ENCODE peak calls at places on chromosomes 7 and 10, in ten cellular contexts. V is AG09319; K is activated CD4-positive, alpha-beta T cell treated with anti-CD3 and anti-CD28 coated beads, Interleukin-2, amount 10 ng/mL, durations not matched to agents 7 days and 5 days; P is ovary; L is AG08395; B is stromal cell of bone marrow; R is activated CD4-positive, CD25-positive, alpha-beta regulatory T cell treated with anti-CD3 and anti-CD28 coated beads, Interleukin-2, amount 50 U/mL, for 16 hours; G is RPMI8226; E is activated CD8-positive, alpha-beta memory T cell treated with anti-CD3 and anti-CD28 coated beads for 4 hours; D is MM.1S. A is an unnamed sample.

GRCh38 chr10:74857586-74857985 is 31.2 kb downstream of the KAT6B start:
- DNase-seq in V (no peak), K (no peak), P (no peak), L (no peak), B (no peak), R (no peak), G (no peak), E (no peak), D (no peak), A (no peak)

GRCh38 chr7:3244241-3244814 is 56.7 kb upstream of the SDK1 start:
- DNase-seq in V (peak), K (no peak), P (no peak), L (no peak), B (no peak), R (no peak), G (no peak), E (no peak), D (no peak), A (no peak)

GRCh38 chr7:149147072-149147729 is at the start of gene ZNF398:
- DNase-seq in V (peak), K (peak), P (peak), L (peak), B (no peak), R (peak), G (peak), E (peak), D (peak), A (peak)

GRCh38 chr10:96532523-96532922 is 18.8 kb upstream of the TLL2 start:
- DNase-seq in V (no peak), K (no peak), P (no peak), L (no peak), B (no peak), R (no peak), G (no peak), E (no peak), D (no peak), A (no peak)

GRCh38 chr7:149790146-149790548 is 16.8 kb upstream of the ZNF467 start:
- DNase-seq in V (no peak), K (peak), P (no peak), L (no peak), B (no peak), R (no peak), G (peak), E (no peak), D (no peak), A (no peak)

GRCh38 chr10:120131183-120131582 is 238.7 kb downstream of the SEC23IP start:
- DNase-seq in V (no peak), K (peak), P (no peak), L (no peak), B (no peak), R (no peak), G (peak), E (no peak), D (peak), A (peak)

GRCh38 chr10:124698560-124699470 is 45.4 kb downstream of the FAM53B start:
- DNase-seq in V (no peak), K (no peak), P (no peak), L (no peak), B (no peak), R (no peak), G (no peak), E (no peak), D (no peak), A (no peak)

GRCh38 chr10:110042181-110042580 is 34.4 kb downstream of the ADD3 start:
- DNase-seq in V (no peak), K (no peak), P (no peak), L (no peak), B (no peak), R (no peak), G (no peak), E (no peak), D (no peak), A (no peak)

GRCh38 chr10:17423641-17424186 is 30.7 kb downstream of the ST8SIA6 start:
- DNase-seq in V (no peak), K (no peak), P (no peak), L (no peak), B (no peak), R (no peak), G (no peak), E (no peak), D (no peak), A (no peak)

GRCh38 chr7:2431260-2431867 is 28.0 kb downstream of the CHST12 start:
- DNase-seq in V (no peak), K (peak), P (no peak), L (no peak), B (no peak), R (no peak), G (no peak), E (no peak), D (peak), A (no peak)

GRCh38 chr7:66326501-66327180 is 121.5 kb downstream of the TPST1 start:
- DNase-seq in V (peak), K (no peak), P (no peak), L (peak), B (peak), R (no peak), G (no peak), E (no peak), D (no peak), A (no peak)